ENCODE peak calls at places on chromosomes 6 and 20, in seven cellular contexts. F, M, E, W, T, R and U are unnamed samples. For H3K4me1, the result is how much of the 10 kb centered on the place peaks cover.

GRCh38 chr6:167757821-167758220 is 68.9 kb upstream of the AFDN start:
- DNase-seq in W (no peak), M (no peak), R (no peak), T (peak), E (no peak), F (peak), U (no peak)

GRCh38 chr20:1247689-1248088 is 18.4 kb upstream of the SNPH start:
- DNase-seq in R (no peak), E (no peak), T (no peak), M (no peak), W (no peak), F (no peak), U (no peak)

GRCh38 chr20:57667924-57668782 is 41.7 kb downstream of the PMEPA1 start:
- DNase-seq in T (no peak), W (no peak), F (no peak), M (no peak), E (peak), R (no peak), U (peak)

GRCh38 chr6:111950661-111951426 is 77.6 kb upstream of the FYN start:
- DNase-seq in M (no peak), W (no peak), E (no peak), F (no peak), T (peak), R (peak), U (no peak)

GRCh38 chr6:28635547-28636158 is 110.0 kb downstream of the GPX5 start:
- DNase-seq in W (no peak), T (no peak), M (no peak), R (peak), E (no peak), F (no peak), U (no peak)

GRCh38 chr6:53250761-53251672 is 97.7 kb downstream of the ELOVL5 start:
- DNase-seq in E (no peak), T (no peak), W (no peak), R (no peak), M (peak), F (no peak), U (no peak)

GRCh38 chr6:111720931-111721496 is 115.3 kb upstream of the TRAF3IP2 start:
- DNase-seq in M (no peak), E (no peak), R (no peak), W (no peak), F (no peak), T (no peak), U (no peak)

GRCh38 chr6:33599413-33599911 is 19.4 kb upstream of the BAK1 start:
- DNase-seq in T (no peak), M (peak), F (peak), E (peak), R (no peak), W (no peak), U (peak)

GRCh38 chr6:134345780-134346179 is 27.9 kb upstream of the SGK1 start:
- DNase-seq in R (no peak), T (no peak), F (no peak), E (no peak), M (no peak), W (no peak), U (peak)

GRCh38 chr6:138651491-138651890 is 122.1 kb upstream of the CCDC28A start:
- DNase-seq in M (no peak), T (no peak), E (no peak), F (no peak), W (no peak), R (no peak), U (no peak)

GRCh38 chr6:1311400-1312192 is at the start of gene FOXQ1:
- DNase-seq in T (no peak), M (peak), E (peak), W (peak), R (no peak), F (no peak), U (peak)

GRCh38 chr6:137869781-137870180 is 2.7 kb downstream of the TNFAIP3 start:
- DNase-seq in M (no peak), W (no peak), F (no peak), E (no peak), T (no peak), R (no peak), U (no peak)

GRCh38 chr6:31825553-31825952 is 2.0 kb upstream of the HSPA1B start:
- DNase-seq in R (no peak), M (no peak), E (no peak), W (no peak), T (no peak), F (no peak), U (no peak)

GRCh38 chr6:169960531-169960890 is 209.1 kb downstream of the ERMARD start:
- DNase-seq in E (no peak), F (peak), R (no peak), M (no peak), T (peak), W (no peak), U (no peak)

DNA sequence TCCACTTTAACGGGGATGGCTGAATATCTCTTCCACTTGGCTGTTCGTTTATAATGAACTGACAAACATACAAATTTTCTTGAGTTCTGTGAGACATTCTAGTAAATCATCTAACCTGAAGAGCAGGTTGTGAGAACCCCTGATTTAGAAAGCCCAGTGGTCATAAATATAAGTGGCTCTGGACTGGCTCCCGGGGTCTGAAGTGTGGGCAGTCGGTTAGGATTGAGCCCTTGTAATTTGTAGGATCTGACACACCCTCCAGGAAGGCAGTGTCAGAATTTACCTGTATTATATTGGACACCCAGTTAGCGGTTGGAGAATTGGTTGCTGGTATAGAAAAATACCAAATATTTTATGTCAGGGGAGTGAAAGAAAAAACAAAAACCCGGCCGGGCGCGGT is 6.8 kb upstream of the GMEB2 start:
- DNase-seq in R (no peak), T (no peak), W (no peak), M (no peak), E (no peak), F (no peak), U (no peak)
- H3K4me1 ChIP-seq in R (under half), T (under half), W (under half), M (under half), E (under half), F (under half), U (under half)

GRCh38 chr6:142373268-142374089 is 71.7 kb downstream of the ADGRG6 start:
- DNase-seq in E (no peak), M (peak), R (no peak), T (no peak), F (no peak), W (no peak), U (no peak)

GRCh38 chr6:142377112-142377848 is 75.5 kb downstream of the ADGRG6 start:
- DNase-seq in M (peak), W (peak), R (peak), T (no peak), E (peak), F (no peak), U (no peak)

GRCh38 chr6:142374090-142374783 is 72.4 kb downstream of the ADGRG6 start:
- DNase-seq in F (no peak), W (no peak), E (no peak), R (no peak), T (no peak), M (no peak), U (no peak)

GRCh38 chr6:142376115-142376514 is 74.3 kb downstream of the ADGRG6 start:
- DNase-seq in W (no peak), E (no peak), M (peak), T (no peak), F (no peak), R (no peak), U (no peak)

DNA sequence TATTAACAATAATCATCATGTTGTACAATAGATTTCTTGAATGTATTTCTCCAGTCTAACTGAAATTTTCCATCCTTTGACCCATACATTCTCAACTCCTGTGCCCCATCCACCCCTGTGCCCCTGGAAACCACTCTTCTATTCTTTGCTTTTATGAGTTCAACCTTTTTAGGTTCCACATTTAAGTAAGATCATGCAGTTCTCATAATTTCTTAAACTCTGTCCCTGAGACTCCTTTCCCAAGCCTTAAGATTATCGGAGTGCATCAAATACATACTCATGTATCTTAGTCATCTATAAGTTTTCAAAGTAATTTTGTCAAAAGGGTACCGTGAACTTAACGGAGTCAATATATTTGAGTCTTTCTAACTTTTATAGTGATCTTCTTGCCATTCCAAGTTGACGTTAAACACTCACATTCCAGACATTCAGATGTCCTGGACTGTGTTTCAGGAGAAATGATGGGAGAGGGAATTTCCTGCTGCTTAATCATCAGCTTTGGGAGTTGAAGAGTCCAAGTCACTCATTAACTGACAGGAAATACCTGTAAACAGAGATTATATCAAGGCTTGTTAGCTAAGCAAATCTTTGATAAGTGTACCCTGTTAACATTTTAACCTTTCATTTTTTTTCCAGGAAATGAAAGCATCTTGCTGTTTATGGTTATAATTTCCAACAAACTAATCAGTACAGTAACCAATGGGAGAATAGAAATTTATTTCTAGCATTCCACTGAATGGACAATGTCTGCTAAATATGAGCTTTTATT is 73.3 kb downstream of the ADGRG6 start:
- DNase-seq in T (no peak), M (peak), F (no peak), E (no peak), R (no peak), W (peak), U (no peak)
- H3K4me1 ChIP-seq in T (under half), M (half or more), F (under half), E (under half), R (under half), W (half or more), U (under half)

GRCh38 chr20:50521709-50522674 is 11.8 kb downstream of the PTPN1 start:
- DNase-seq in E (no peak), M (no peak), T (no peak), R (no peak), F (no peak), W (no peak), U (no peak)
- H3K4me1 ChIP-seq in E (half or more), M (under half), T (under half), R (under half), F (under half), W (under half), U (under half)

GRCh38 chr6:26271640-26272090 is 93.3 kb upstream of the BTN3A2 start:
- DNase-seq in E (no peak), F (no peak), T (no peak), M (no peak), W (no peak), R (no peak), U (no peak)

GRCh38 chr6:26270121-26270861 is 94.7 kb upstream of the BTN3A2 start:
- DNase-seq in T (no peak), W (no peak), M (no peak), E (no peak), F (no peak), R (peak), U (no peak)

GRCh38 chr6:26272171-26272631 is 92.8 kb upstream of the BTN3A2 start:
- DNase-seq in F (peak), R (peak), M (no peak), E (peak), W (peak), T (peak), U (no peak)

GRCh38 chr6:26269406-26270120 is 95.4 kb upstream of the BTN3A2 start:
- DNase-seq in T (no peak), R (no peak), M (no peak), E (no peak), W (no peak), F (no peak), U (no peak)

DNA sequence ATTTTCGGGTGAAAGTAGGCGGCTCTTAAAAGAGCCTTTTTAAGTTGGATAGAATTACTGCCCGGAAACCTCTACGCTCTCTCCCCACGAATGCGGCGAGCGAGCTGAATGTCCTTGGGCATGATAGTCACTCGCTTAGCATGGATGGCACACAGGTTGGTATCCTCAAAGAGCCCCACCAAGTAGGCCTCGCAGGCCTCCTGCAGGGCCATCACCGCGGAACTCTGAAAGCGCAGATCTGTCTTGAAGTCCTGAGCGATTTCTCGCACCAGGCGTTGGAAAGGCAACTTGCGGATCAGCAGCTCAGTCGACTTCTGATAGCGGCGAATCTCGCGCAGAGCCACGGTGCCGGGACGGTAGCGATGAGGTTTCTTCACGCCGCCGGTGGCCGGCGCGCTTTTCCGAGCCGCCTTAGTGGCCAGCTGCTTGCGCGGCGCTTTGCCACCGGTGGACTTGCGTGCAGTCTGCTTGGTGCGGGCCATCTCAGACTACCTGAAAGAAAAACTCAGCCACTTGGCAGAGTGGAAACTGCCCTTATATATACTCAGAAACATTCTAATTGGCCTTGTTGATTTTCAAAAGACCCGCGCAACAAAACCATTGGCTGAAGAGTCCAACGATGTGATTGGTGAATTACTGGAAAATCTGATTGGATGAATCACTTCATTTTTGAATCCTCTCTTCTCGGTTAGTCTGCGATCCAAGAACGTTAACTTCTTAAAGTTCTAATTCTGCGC is 93.9 kb upstream of the BTN3A2 start:
- DNase-seq in R (peak), M (no peak), W (peak), T (peak), F (peak), E (peak), U (peak)
- H3K4me1 ChIP-seq in R (under half), M (under half), W (under half), T (under half), F (under half), E (under half), U (under half)